ENCODE peak calls at places on chromosomes 11 and 22, in ten cellular contexts. T is T-helper 9 cell; C is GM18507; J is naive B cell; F is HuH-7; Q is A549; G is NCI-H774; N is non-pigmented ciliary epithelial cell; A is stimulated activated CD8-positive, alpha-beta memory T cell treated with anti-CD3 and anti-CD28 coated beads, Interleukin-4, amount 100 ng/mL, for 1 hour; V is EL. H is an unnamed sample.
A peak's percentile ranks its signal among the peaks of the same experiment; 100 is the strongest.

GRCh38 chr11:73087730-73088129 is 54.4 kb downstream of the FCHSD2 start:
- DNase-seq in T (no peak), C (no peak), J (peak; percentile 6), F (no peak), Q (no peak), G (no peak), N (no peak), A (no peak), V (no peak), H (peak; percentile 48)

GRCh38 chr11:13427440-13427839 is 35.6 kb downstream of the BTBD10 start:
- DNase-seq in T (no peak), C (no peak), J (no peak), F (no peak), Q (no peak), G (no peak), N (no peak), A (no peak), V (no peak), H (no peak)

GRCh38 chr11:134152692-134153091 is 71.1 kb downstream of the NCAPD3 start:
- DNase-seq in T (no peak), C (no peak), J (no peak), F (no peak), Q (no peak), G (no peak), N (no peak), A (no peak), V (no peak), H (no peak)

GRCh38 chr22:17638182-17638431 is 450 bp upstream of the BCL2L13 start:
- DNase-seq in T (no peak), C (no peak), J (no peak), F (peak; percentile 49), Q (no peak), G (no peak), N (peak; percentile 32), A (no peak), V (no peak), H (no peak)

GRCh38 chr11:28383471-28383870 is 275.3 kb downstream of the METTL15 start:
- DNase-seq in T (no peak), C (no peak), J (no peak), F (no peak), Q (no peak), G (no peak), N (no peak), A (no peak), V (peak; percentile 55), H (no peak)

GRCh38 chr11:8043756-8044155 is 37.3 kb upstream of the TUB start:
- DNase-seq in T (no peak), C (no peak), J (no peak), F (no peak), Q (no peak), G (no peak), N (no peak), A (no peak), V (no peak), H (no peak)

GRCh38 chr11:1574256-1575242 is 2.5 kb upstream of the DUSP8 start:
- DNase-seq in T (peak; percentile 54), C (peak; percentile 47), J (peak; percentile 74), F (peak; percentile 73), Q (peak; percentile 73), G (peak; percentile 49), N (no peak), A (no peak), V (peak; percentile 43), H (no peak)

GRCh38 chr11:122758974-122759373 is 79.3 kb upstream of the CRTAM start:
- DNase-seq in T (no peak), C (no peak), J (no peak), F (no peak), Q (no peak), G (no peak), N (no peak), A (no peak), V (peak; percentile 16), H (no peak)

GRCh38 chr22:45302047-45302446 is 7.7 kb upstream of the FAM118A start:
- DNase-seq in T (no peak), C (no peak), J (no peak), F (no peak), Q (peak; percentile 57), G (peak; percentile 28), N (no peak), A (no peak), V (peak; percentile 79), H (no peak)

GRCh38 chr22:19705181-19705934 is 8.9 kb upstream of the SEPTIN5 start:
- DNase-seq in T (no peak), C (no peak), J (no peak), F (no peak), Q (no peak), G (no peak), N (no peak), A (no peak), V (no peak), H (no peak)

GRCh38 chr22:28898233-28898629 is 14.9 kb downstream of the ZNRF3 start:
- DNase-seq in T (no peak), C (no peak), J (no peak), F (no peak), Q (no peak), G (no peak), N (no peak), A (no peak), V (no peak), H (no peak)